ENCODE peak calls at places on chromosomes 16 and 17, in four cellular contexts. One of them, this sample, is unnamed.

GRCh38 chr17:17035490-17035889 is 6.8 kb upstream of the MPRIP start:
- DNase-seq in uterus: no peak
- DNase-seq in AG08396: no peak
- DNase-seq in activated effector memory CD4-positive, alpha-beta T cell treated with anti-CD3 and anti-CD28 coated beads, Interleukin-2, amount 50 U/mL, for 16 hours: no peak
- DNase-seq in this sample: peak

GRCh38 chr17:162689-163088 is 18.8 kb downstream of the DOC2B start:
- DNase-seq in uterus: no peak
- DNase-seq in AG08396: no peak
- DNase-seq in activated effector memory CD4-positive, alpha-beta T cell treated with anti-CD3 and anti-CD28 coated beads, Interleukin-2, amount 50 U/mL, for 16 hours: no peak
- DNase-seq in this sample: no peak

GRCh38 chr17:65417406-65418221 is 143.8 kb downstream of the AXIN2 start:
- DNase-seq in uterus: no peak
- DNase-seq in AG08396: no peak
- DNase-seq in activated effector memory CD4-positive, alpha-beta T cell treated with anti-CD3 and anti-CD28 coated beads, Interleukin-2, amount 50 U/mL, for 16 hours: no peak
- DNase-seq in this sample: no peak

GRCh38 chr17:27759528-27759927 is 40.8 kb downstream of the NOS2 start:
- DNase-seq in activated effector memory CD4-positive, alpha-beta T cell treated with anti-CD3 and anti-CD28 coated beads, Interleukin-2, amount 50 U/mL, for 16 hours: no peak
- DNase-seq in AG08396: no peak
- DNase-seq in uterus: no peak
- DNase-seq in this sample: no peak

GRCh38 chr16:53893731-53894435 is 189.9 kb downstream of the FTO start:
- DNase-seq in AG08396: peak
- DNase-seq in uterus: peak
- DNase-seq in activated effector memory CD4-positive, alpha-beta T cell treated with anti-CD3 and anti-CD28 coated beads, Interleukin-2, amount 50 U/mL, for 16 hours: no peak
- DNase-seq in this sample: no peak

GRCh38 chr16:8960788-8961109 is 3.0 kb downstream of the USP7 start:
- DNase-seq in activated effector memory CD4-positive, alpha-beta T cell treated with anti-CD3 and anti-CD28 coated beads, Interleukin-2, amount 50 U/mL, for 16 hours: no peak
- DNase-seq in uterus: no peak
- DNase-seq in AG08396: no peak
- DNase-seq in this sample: no peak

GRCh38 chr17:19002805-19003542 is 1.6 kb downstream of the FAM83G start:
- DNase-seq in uterus: no peak
- DNase-seq in AG08396: no peak
- DNase-seq in activated effector memory CD4-positive, alpha-beta T cell treated with anti-CD3 and anti-CD28 coated beads, Interleukin-2, amount 50 U/mL, for 16 hours: no peak
- DNase-seq in this sample: no peak

GRCh38 chr17:44911133-44912001 is 3.9 kb downstream of the GFAP start:
- DNase-seq in AG08396: peak
- DNase-seq in activated effector memory CD4-positive, alpha-beta T cell treated with anti-CD3 and anti-CD28 coated beads, Interleukin-2, amount 50 U/mL, for 16 hours: peak
- DNase-seq in uterus: peak
- DNase-seq in this sample: peak

GRCh38 chr16:2224183-2224486 is 744 bp downstream of the E4F1 start:
- DNase-seq in uterus: no peak
- DNase-seq in AG08396: no peak
- DNase-seq in activated effector memory CD4-positive, alpha-beta T cell treated with anti-CD3 and anti-CD28 coated beads, Interleukin-2, amount 50 U/mL, for 16 hours: no peak
- DNase-seq in this sample: no peak

GRCh38 chr17:74904687-74905409 is 11.4 kb upstream of the FADS6 start:
- DNase-seq in activated effector memory CD4-positive, alpha-beta T cell treated with anti-CD3 and anti-CD28 coated beads, Interleukin-2, amount 50 U/mL, for 16 hours: no peak
- DNase-seq in uterus: no peak
- DNase-seq in AG08396: no peak
- DNase-seq in this sample: no peak

GRCh38 chr16:4693956-4694663 is 748 bp downstream of the NUDT16L1 start:
- DNase-seq in AG08396: peak
- DNase-seq in activated effector memory CD4-positive, alpha-beta T cell treated with anti-CD3 and anti-CD28 coated beads, Interleukin-2, amount 50 U/mL, for 16 hours: peak
- DNase-seq in uterus: peak
- DNase-seq in this sample: peak

GRCh38 chr17:45787044-45787443 is 2.9 kb downstream of the CRHR1 start:
- DNase-seq in AG08396: no peak
- DNase-seq in uterus: no peak
- DNase-seq in activated effector memory CD4-positive, alpha-beta T cell treated with anti-CD3 and anti-CD28 coated beads, Interleukin-2, amount 50 U/mL, for 16 hours: no peak
- DNase-seq in this sample: no peak

This sample was measured in cardiac septum.